ENCODE peak calls at places on chromosome 22, in six cellular contexts. I, X, L, N, D and E are unnamed samples.

GRCh38 chr22:37749223-37749622 is 52.4 kb downstream of the TRIOBP start:
- DNase-seq in I (no peak), X (no peak), L (no peak), N (no peak), D (no peak), E (no peak)

GRCh38 chr22:49935561-49935960 is 17.1 kb downstream of the CRELD2 start:
- DNase-seq in I (peak), X (no peak), L (no peak), N (no peak), D (no peak), E (no peak)

GRCh38 chr22:33380789-33381530 is 322.8 kb upstream of the SYN3 start:
- DNase-seq in I (no peak), X (no peak), L (no peak), N (no peak), D (peak), E (no peak)

GRCh38 chr22:28829358-28830181 is 29.2 kb upstream of the XBP1 start:
- DNase-seq in I (peak), X (peak), L (peak), N (peak), D (no peak), E (peak)

GRCh38 chr22:34055525-34056200 is 135.4 kb upstream of the LARGE1 start:
- DNase-seq in I (no peak), X (no peak), L (no peak), N (no peak), D (no peak), E (no peak)

GRCh38 chr22:44569516-44569915 is 71.5 kb upstream of the RTL6 start:
- DNase-seq in I (no peak), X (no peak), L (no peak), N (peak), D (no peak), E (no peak)

GRCh38 chr22:50506611-50507420 is 686 bp downstream of the LMF2 start:
- DNase-seq in I (no peak), X (no peak), L (peak), N (peak), D (no peak), E (peak)

GRCh38 chr22:40182231-40182835 is 4.6 kb downstream of the TNRC6B start:
- DNase-seq in I (no peak), X (peak), L (no peak), N (no peak), D (no peak), E (no peak)

GRCh38 chr22:44554411-44554810 is 56.4 kb upstream of the RTL6 start:
- DNase-seq in I (no peak), X (no peak), L (no peak), N (peak), D (no peak), E (no peak)

GRCh38 chr22:50027639-50028537 is 15.3 kb upstream of the IL17REL start:
- DNase-seq in I (no peak), X (no peak), L (peak), N (peak), D (no peak), E (peak)

GRCh38 chr22:19085233-19086043 is 36.8 kb downstream of the DGCR2 start:
- DNase-seq in I (peak), X (peak), L (no peak), N (peak), D (peak), E (no peak)

GRCh38 chr22:17981497-17981896 is 42.9 kb downstream of the MICAL3 start:
- DNase-seq in I (no peak), X (no peak), L (peak), N (no peak), D (no peak), E (no peak)

GRCh38 chr22:38706101-38706884 is 549 bp downstream of the GTPBP1 start:
- DNase-seq in I (no peak), X (peak), L (no peak), N (peak), D (no peak), E (no peak)

GRCh38 chr22:24144056-24144455 is 37.2 kb upstream of the SUSD2 start:
- DNase-seq in I (no peak), X (no peak), L (no peak), N (no peak), D (no peak), E (no peak)

DNA sequence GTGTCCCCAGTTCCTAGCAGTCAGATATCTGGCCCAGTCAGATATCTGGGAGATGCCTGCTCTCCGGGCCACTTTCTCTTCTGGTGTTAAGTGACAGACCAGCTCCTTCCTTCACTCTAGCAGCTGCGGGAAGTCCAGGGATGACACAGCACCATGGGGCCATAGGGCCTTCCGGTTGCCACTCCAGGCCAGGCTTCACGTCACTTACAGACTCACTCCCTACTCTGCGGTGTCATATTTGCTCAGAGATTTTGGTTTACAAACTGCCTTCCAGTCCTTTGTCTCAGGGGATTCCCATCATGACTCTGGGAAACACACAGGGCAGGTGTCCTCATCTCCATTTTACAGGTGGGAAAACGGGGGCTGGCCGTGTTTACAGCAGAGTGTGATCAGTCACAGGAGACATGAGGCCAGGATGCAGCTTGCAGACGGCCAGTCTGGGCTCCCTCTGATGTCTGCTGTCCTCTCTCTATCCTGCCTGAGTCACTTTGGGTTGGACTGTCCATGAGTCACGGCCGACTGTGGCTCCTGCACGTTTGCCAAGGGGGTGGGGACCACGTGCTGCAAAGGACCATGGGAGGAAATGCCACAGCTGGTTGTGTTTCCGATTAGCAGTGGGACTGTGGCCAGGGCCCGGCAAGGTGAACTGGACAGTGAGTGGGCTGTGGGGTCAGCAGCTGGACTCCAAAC is 8.2 kb upstream of the TBC1D22A start:
- DNase-seq in I (peak), X (peak), L (peak), N (peak), D (no peak), E (no peak)
- TF ChIP-seq POLR2AphosphoS5 in I (no peak), X (peak), L (peak), N (peak), D (no peak), E (no peak)

GRCh38 chr22:31119026-31119717 is 3.6 kb upstream of the INPP5J start:
- DNase-seq in I (no peak), X (no peak), L (no peak), N (no peak), D (no peak), E (no peak)
- TF ChIP-seq POLR2A in I (no peak), X (no peak), L (no peak), N (no peak), D (no peak), E (no peak)

GRCh38 chr22:27686534-27686933 is 115.0 kb downstream of the MN1 start:
- DNase-seq in I (peak), X (peak), L (no peak), N (peak), D (no peak), E (no peak)
- TF ChIP-seq POLR2AphosphoS5 in I (no peak), X (no peak), L (peak), N (peak), D (no peak), E (no peak)

DNA sequence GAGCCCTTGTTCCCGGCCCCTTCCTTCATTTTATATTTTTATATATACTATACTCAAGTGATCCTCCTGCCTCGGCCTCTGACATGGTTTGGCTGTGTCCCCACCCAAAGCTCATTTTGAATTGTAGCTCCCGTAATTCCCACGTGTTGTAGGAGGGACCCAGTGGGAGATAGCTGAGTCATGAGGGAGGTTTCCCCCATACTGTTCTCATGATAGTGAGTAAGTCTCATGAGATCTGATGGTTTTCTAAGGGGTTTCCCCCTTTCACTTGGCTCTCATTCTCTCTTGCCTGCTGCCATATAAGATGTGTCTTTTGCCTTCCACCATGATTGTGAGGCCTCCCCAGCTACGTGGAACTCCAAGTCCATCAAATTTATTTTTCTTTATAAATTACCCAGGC is 7.2 kb upstream of the ZNF280A start:
- DNase-seq in I (no peak), X (no peak), L (no peak), N (no peak), D (no peak), E (no peak)
- TF ChIP-seq POLR2A in I (no peak), X (no peak), L (no peak), N (no peak), D (no peak), E (no peak)